ENCODE peak calls at places on chromosome 13, in ten cellular contexts. Q is cardiac muscle cell; R is Peyer's patch; U is K562; M is cardiac fibroblast; Y is esophagus squamous epithelium; O is lower leg skin; H is body of pancreas; N is WERI-Rb-1; L is CD8-positive, alpha-beta T cell. C is an unnamed sample.

GRCh38 chr13:64305246-64305645 is 2889.6 kb upstream of the PCDH20 start:
- DNase-seq in N (no peak), M (peak; percentile 48), R (no peak), O (no peak), U (no peak), L (no peak), H (no peak), Y (no peak), Q (no peak), C (no peak)

GRCh38 chr13:81487151-81487550 is 1146.2 kb upstream of the SPRY2 start:
- DNase-seq in N (peak; percentile 35), Y (no peak), O (no peak), H (peak; percentile 35), R (no peak), Q (peak; percentile 68), U (no peak), L (no peak), M (peak; percentile 6), C (no peak)

GRCh38 chr13:97544041-97544765 is 110.2 kb downstream of the RAP2A start:
- DNase-seq in U (no peak), R (no peak), L (no peak), Q (no peak), H (no peak), N (no peak), M (peak; percentile 22), Y (no peak), O (no peak), C (no peak)

GRCh38 chr13:95677564-95678386 is 836 bp downstream of the DNAJC3 start:
- DNase-seq in H (peak; percentile 61), Y (no peak), N (no peak), O (peak; percentile 92), U (no peak), L (no peak), R (no peak), M (peak; percentile 17), Q (peak; percentile 14), C (no peak)

GRCh38 chr13:68940049-68940448 is 1167.6 kb upstream of the ATXN8OS start:
- DNase-seq in U (no peak), H (no peak), O (no peak), Y (no peak), M (no peak), Q (peak; percentile 9), L (no peak), R (no peak), N (no peak), C (no peak)

GRCh38 chr13:107124730-107125129 is 556.8 kb upstream of the ARGLU1 start:
- DNase-seq in L (no peak), Q (no peak), Y (no peak), H (no peak), N (no peak), M (no peak), O (no peak), U (no peak), R (no peak), C (no peak)

GRCh38 chr13:93603043-93603442 is 376.4 kb downstream of the GPC6 start:
- DNase-seq in O (no peak), Q (no peak), N (no peak), Y (no peak), U (no peak), M (peak; percentile 87), R (no peak), L (no peak), H (no peak), C (no peak)

GRCh38 chr13:64755961-64756360 is 2474.2 kb downstream of the PCDH9 start:
- DNase-seq in L (no peak), Y (no peak), R (no peak), Q (no peak), U (no peak), M (peak; percentile 11), O (no peak), H (no peak), N (no peak), C (no peak)

GRCh38 chr13:81760316-81760715 is 1419.4 kb upstream of the SPRY2 start:
- DNase-seq in Q (no peak), R (no peak), H (no peak), O (no peak), M (no peak), N (no peak), U (no peak), Y (no peak), L (no peak), C (no peak)

GRCh38 chr13:99464441-99464949 is 36.8 kb upstream of the TM9SF2 start:
- DNase-seq in M (no peak), L (no peak), O (no peak), Y (no peak), H (no peak), Q (no peak), U (no peak), N (no peak), R (no peak), C (no peak)

GRCh38 chr13:23570931-23571330 is 719 bp downstream of the TNFRSF19 start:
- DNase-seq in N (no peak), Y (no peak), U (no peak), R (no peak), M (no peak), H (no peak), O (no peak), Q (no peak), L (no peak), C (no peak)

GRCh38 chr13:98508280-98509074 is 68.4 kb downstream of the STK24 start:
- DNase-seq in Y (no peak), O (no peak), M (peak; percentile 63), L (no peak), N (no peak), Q (no peak), R (no peak), H (no peak), U (no peak), C (no peak)

GRCh38 chr13:26051231-26052135 is at the start of gene SHISA2:
- DNase-seq in M (peak; percentile 75), Q (peak; percentile 83), H (peak; percentile 68), N (peak; percentile 87), L (no peak), R (no peak), U (no peak), O (no peak), Y (no peak), C (no peak)

DNA sequence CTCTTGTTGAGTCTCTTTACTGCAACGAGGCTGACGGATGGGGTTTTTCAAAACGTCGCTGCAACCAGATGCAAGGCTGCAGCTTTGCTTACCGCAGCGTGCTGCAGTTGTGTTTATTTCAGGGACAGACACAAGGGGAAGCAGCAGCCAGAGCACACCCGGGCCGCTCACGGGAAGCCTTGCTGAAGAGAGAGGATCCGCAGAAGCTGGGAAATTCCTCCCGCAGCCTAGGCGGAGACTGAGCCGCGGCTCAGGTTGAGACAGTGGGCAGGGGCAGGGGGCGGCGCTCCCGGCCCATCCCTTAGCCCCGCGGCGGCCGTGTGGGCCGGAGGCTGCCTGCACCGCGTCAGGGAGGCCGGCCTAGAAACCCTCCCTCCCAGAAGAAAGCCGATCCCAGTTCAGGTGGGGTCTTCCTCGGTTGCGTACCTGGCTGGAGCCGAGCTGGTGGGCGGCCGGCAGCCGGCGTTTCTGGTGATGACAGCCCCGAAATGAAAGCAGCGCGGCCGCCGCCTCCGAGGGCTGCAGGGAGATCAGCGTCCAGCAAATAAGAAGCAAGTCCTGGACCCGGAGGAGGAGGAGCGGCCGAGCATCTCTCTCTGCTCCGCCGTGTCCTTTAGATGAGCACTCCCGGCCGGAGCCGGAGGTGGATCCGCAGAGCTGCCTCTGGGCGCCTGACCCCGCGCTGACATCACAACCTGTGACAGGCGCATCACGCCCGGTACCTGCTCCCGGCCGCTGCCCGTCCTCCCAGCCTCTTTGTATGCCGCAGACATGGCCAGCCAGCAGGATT is at the start of gene FRY:
- DNase-seq in L (peak; percentile 3), M (peak; percentile 57), Y (no peak), U (no peak), Q (peak; percentile 78), O (peak; percentile 89), N (peak; percentile 78), H (peak; percentile 69), R (peak; percentile 68), C (peak; percentile 74)
- TF ChIP-seq CTCF in L (no peak), M (peak; percentile 27), Y (no peak), U (no peak), Q (peak; percentile 24), O (no peak), N (no peak), H (no peak), R (no peak), C (peak; percentile 20)

DNA sequence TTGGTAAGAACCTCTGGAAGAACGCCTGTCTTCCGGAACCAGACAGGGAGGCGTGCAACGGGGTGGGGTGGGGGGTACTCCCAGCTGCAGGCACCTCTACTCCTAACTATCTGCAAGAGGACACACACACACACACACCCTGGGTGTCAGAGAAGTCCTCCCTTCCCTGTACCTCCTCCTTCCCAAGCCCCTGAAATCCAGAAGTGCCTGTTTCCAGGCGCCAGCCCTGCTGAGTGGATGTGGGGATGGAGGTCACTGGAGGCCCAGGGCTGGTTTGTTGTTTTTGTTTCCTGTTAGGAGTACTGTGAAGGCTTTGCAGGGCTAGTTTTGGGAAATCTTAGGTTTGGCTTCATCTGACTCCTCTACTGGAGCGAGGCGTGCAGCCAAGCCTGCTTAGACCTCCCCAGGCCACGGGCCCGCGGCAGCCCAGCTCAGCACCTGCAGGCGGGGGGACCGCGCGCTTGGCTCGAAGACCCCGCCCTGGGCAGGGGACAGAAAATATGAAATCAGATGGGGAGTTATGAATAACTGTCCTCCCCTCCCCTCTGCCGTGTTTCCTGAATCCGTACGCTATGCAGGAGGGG is 36.4 kb downstream of the SOX1 start:
- DNase-seq in Q (no peak), U (no peak), R (no peak), O (no peak), Y (no peak), N (no peak), M (no peak), H (no peak), L (no peak), C (no peak)
- TF ChIP-seq CTCF in Q (no peak), U (no peak), R (no peak), O (no peak), Y (no peak), N (no peak), M (no peak), H (no peak), L (no peak), C (no peak)

GRCh38 chr13:46010148-46010547 is 42.4 kb downstream of the ZC3H13 start:
- DNase-seq in Y (no peak), U (no peak), L (no peak), O (no peak), N (no peak), R (no peak), Q (no peak), H (no peak), M (peak; percentile 10), C (no peak)
- TF ChIP-seq CTCF in Y (no peak), U (peak; percentile 18), L (no peak), O (no peak), N (no peak), R (no peak), Q (peak; percentile 30), H (no peak), M (peak; percentile 35), C (peak; percentile 22)

DNA sequence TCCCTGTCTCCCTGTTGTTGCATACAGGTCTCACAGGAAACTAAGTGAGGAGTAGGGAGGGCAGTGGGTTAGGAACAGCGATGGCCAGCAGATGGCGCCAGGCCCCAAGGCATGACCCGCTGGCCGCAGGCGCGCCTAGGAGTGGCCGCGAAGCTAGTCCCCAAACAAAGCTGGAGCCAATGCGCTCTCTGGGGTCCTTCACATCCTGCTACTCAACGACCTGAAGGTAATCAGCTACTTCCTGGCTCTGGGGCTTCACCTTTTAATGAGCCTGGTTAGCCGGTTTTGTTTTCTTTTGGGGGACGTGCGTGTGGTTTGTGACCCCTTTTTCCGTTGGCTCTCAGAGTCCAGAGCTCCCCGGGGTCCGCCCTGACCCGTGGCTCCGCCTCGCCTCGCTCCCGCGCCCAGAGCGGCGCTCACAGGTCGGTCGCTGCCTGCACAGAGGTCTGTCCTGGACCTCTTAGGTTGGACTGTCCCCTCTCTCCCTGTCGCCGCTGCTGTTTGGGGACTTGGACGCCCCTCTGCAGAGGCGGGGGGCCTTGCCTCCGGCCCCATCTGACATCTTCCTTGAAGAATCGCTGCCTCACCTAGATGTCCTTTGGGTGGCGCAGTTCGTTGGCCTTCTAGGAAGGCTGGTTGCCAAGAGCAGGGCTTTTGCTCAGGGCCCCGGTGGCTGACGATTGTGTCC is 62.2 kb upstream of the GTF3A start:
- DNase-seq in N (peak; percentile 96), L (peak; percentile 56), Y (peak; percentile 6), H (peak; percentile 94), O (peak; percentile 97), U (peak; percentile 82), M (peak; percentile 86), R (peak; percentile 92), Q (peak; percentile 93), C (peak; percentile 68)
- TF ChIP-seq CTCF in N (peak; percentile 100), L (peak; percentile 73), Y (peak; percentile 88), H (peak; percentile 79), O (no peak), U (peak; percentile 90), M (peak; percentile 96), R (peak; percentile 92), Q (peak; percentile 96), C (peak; percentile 82)